ENCODE peak calls at places on chromosome 22, in ten cellular contexts. S is PC-3; R is CD8-positive, alpha-beta T cell; N is pancreas; U is lung; W is spleen; D is HCT116; M is stomach; O is A549; F is tibial nerve. B is an unnamed sample.

GRCh38 chr22:34761111-34761510 is 304.8 kb upstream of the ISX start:
- DNase-seq in S (no peak), R (no peak), N (no peak), U (no peak), W (no peak), D (no peak), M (no peak), O (no peak), F (no peak), B (peak)

GRCh38 chr22:35959121-35959800 is 69.4 kb downstream of the RBFOX2 start:
- DNase-seq in S (no peak), R (no peak), N (no peak), U (no peak), W (no peak), D (no peak), M (no peak), O (no peak), F (no peak), B (no peak)

GRCh38 chr22:36332623-36333331 is 55.0 kb downstream of the MYH9 start:
- DNase-seq in S (peak), R (no peak), N (no peak), U (no peak), W (peak), D (no peak), M (peak), O (no peak), F (no peak), B (peak)

GRCh38 chr22:36244522-36245391 is 5.4 kb upstream of the APOL2 start:
- DNase-seq in S (no peak), R (no peak), N (no peak), U (no peak), W (no peak), D (no peak), M (no peak), O (no peak), F (peak), B (no peak)

GRCh38 chr22:29093030-29093429 is 20.2 kb downstream of the KREMEN1 start:
- DNase-seq in S (no peak), R (no peak), N (no peak), U (no peak), W (no peak), D (no peak), M (no peak), O (no peak), F (no peak), B (no peak)

GRCh38 chr22:27748355-27749168 is 53.0 kb downstream of the MN1 start:
- DNase-seq in S (no peak), R (no peak), N (no peak), U (no peak), W (peak), D (no peak), M (no peak), O (no peak), F (no peak), B (peak)

GRCh38 chr22:27581688-27582087 is 219.9 kb downstream of the MN1 start:
- DNase-seq in S (no peak), R (no peak), N (peak), U (peak), W (peak), D (no peak), M (peak), O (no peak), F (peak), B (no peak)

GRCh38 chr22:29011200-29011867 is 50.3 kb downstream of the C22orf31 start:
- DNase-seq in S (no peak), R (no peak), N (no peak), U (no peak), W (no peak), D (no peak), M (peak), O (no peak), F (no peak), B (no peak)

GRCh38 chr22:46064236-46064965 is 85.9 kb upstream of the PPARA start:
- DNase-seq in S (peak), R (no peak), N (peak), U (no peak), W (peak), D (no peak), M (peak), O (no peak), F (no peak), B (no peak)

GRCh38 chr22:26616650-26617049 is 1.2 kb downstream of the CRYBB1 start:
- DNase-seq in S (no peak), R (no peak), N (no peak), U (no peak), W (peak), D (no peak), M (no peak), O (no peak), F (no peak), B (no peak)

GRCh38 chr22:30435674-30436126 is 10.1 kb downstream of the MTFP1 start:
- DNase-seq in S (no peak), R (peak), N (no peak), U (no peak), W (peak), D (peak), M (peak), O (no peak), F (no peak), B (no peak)

GRCh38 chr22:43094085-43094484 is 4.9 kb upstream of the TTLL1 start:
- DNase-seq in S (peak), R (no peak), N (no peak), U (no peak), W (no peak), D (no peak), M (peak), O (no peak), F (no peak), B (no peak)
- TF ChIP-seq CTCF in S (peak), R (no peak), N (no peak), U (no peak), W (no peak), D (peak), M (no peak), O (no peak), F (no peak), B (no peak)

GRCh38 chr22:44583076-44583760 is 85.2 kb upstream of the RTL6 start:
- DNase-seq in S (peak), R (no peak), N (no peak), U (no peak), W (peak), D (no peak), M (no peak), O (peak), F (no peak), B (peak)

GRCh38 chr22:44585559-44586121 is 87.6 kb upstream of the RTL6 start:
- DNase-seq in S (no peak), R (no peak), N (no peak), U (no peak), W (peak), D (no peak), M (no peak), O (no peak), F (no peak), B (no peak)

GRCh38 chr22:44584256-44584902 is 86.3 kb upstream of the RTL6 start:
- DNase-seq in S (no peak), R (no peak), N (no peak), U (no peak), W (peak), D (no peak), M (no peak), O (no peak), F (no peak), B (no peak)

GRCh38 chr22:44582016-44582415 is 84.0 kb upstream of the RTL6 start:
- DNase-seq in S (no peak), R (no peak), N (no peak), U (no peak), W (peak), D (no peak), M (no peak), O (no peak), F (no peak), B (no peak)

GRCh38 chr22:44583854-44584253 is 85.8 kb upstream of the RTL6 start:
- DNase-seq in S (no peak), R (no peak), N (no peak), U (no peak), W (peak), D (no peak), M (no peak), O (no peak), F (no peak), B (no peak)
- H3K27ac ChIP-seq in S (no peak), R (no peak), N (no peak), U (no peak), W (no peak), D (no peak), M (no peak), O (no peak), F (no peak), B (no peak)

DNA sequence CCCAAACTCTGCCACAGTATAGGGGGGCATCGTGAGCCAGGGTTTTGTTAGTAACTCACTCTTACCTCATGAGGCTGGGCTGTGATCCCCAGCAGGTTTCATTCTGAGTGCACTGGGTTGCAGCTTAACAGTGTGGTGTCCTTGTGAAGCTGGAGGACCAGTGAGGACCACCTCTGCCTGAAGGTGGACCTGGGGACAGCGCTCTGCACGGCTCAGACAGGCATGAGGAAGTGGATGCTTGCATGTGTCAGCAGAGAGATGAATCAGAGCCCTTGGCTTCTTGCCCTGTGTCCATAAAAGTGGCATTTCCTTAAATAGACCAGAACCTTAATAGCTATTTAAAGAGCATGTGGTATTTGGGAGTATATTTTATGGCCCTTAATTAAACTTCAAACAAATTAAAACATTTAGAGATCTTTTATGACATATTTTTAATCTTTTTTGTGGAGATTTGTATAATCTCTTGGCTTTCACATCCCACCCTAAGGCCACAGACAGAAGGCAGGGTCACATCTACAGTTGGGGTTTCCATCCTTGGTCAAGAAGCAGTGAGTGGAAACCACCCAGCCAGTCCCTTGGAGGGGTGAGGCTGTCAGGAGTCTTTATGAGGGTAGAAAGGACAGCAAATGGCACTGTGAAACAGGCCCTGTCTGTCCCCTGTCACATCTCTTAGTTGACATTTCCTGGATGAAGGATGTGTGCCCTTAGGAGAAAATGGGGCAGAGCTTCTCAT is 24.8 kb upstream of the ADORA2A start:
- DNase-seq in S (peak), R (no peak), N (peak), U (peak), W (no peak), D (peak), M (peak), O (peak), F (peak), B (peak)
- TF ChIP-seq CTCF in S (no peak), R (no peak), N (no peak), U (no peak), W (no peak), D (no peak), M (no peak), O (no peak), F (no peak), B (no peak)

GRCh38 chr22:31627223-31627731 is 34.7 kb downstream of the PISD start:
- DNase-seq in S (no peak), R (no peak), N (no peak), U (no peak), W (peak), D (no peak), M (peak), O (no peak), F (no peak), B (no peak)
- H3K27ac ChIP-seq in S (no peak), R (peak), N (no peak), U (no peak), W (peak), D (no peak), M (peak), O (no peak), F (peak), B (peak)

GRCh38 chr22:20017622-20017958 is 967 bp upstream of the ARVCF start:
- DNase-seq in S (no peak), R (no peak), N (peak), U (no peak), W (peak), D (no peak), M (no peak), O (no peak), F (no peak), B (no peak)

GRCh38 chr22:20015187-20015625 is 1.4 kb downstream of the ARVCF start:
- DNase-seq in S (no peak), R (no peak), N (peak), U (no peak), W (peak), D (no peak), M (no peak), O (no peak), F (no peak), B (no peak)

GRCh38 chr22:20015971-20016733 is 471 bp downstream of the ARVCF start:
- DNase-seq in S (peak), R (no peak), N (peak), U (no peak), W (peak), D (no peak), M (peak), O (no peak), F (no peak), B (no peak)

GRCh38 chr22:20018001-20018400 is 1.4 kb upstream of the ARVCF start:
- DNase-seq in S (no peak), R (no peak), N (no peak), U (no peak), W (no peak), D (no peak), M (no peak), O (no peak), F (no peak), B (no peak)

DNA sequence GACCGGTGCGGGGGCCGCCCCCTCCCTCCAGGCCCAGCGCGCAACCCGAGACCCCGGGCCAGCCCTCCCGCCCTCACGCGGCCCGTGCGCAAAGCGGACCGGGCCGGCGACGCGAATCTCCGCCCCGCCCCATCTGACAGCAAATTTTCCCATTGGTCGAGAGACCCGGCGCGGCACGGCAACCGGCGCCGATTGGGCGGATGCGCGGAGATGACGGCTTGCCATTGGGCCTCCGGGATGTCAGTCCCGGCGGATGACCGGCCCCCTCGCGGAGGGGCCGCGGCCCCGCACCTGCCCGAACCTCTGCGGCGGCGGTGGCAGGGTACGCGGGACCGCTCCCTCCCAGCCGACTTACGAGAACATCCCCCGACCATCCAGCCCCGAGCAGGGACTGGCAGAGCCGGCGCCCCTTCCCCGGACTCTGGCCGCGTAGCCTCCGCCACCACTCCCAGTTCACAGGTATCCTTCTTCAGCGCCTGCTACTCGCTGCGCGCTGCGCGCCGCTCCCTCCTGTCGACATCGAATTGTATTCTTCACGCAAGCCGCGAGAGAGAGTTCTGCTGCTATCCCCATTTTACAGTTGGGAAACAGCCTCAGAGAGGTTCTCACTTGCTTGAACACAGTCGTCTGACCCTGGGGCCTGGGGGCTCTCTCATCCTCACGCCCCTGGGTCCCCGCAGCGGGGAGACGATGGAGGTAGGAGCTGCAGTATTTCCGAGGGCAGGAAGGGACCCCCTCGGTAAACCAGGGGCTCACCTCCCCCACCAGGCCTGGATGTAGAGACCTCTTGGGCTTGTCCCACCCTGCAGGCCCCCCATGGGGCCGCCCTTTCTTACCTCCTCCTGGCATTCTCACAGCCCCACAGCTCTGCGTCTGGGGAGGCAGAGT is at the start of gene ARVCF:
- DNase-seq in S (peak), R (peak), N (peak), U (peak), W (peak), D (peak), M (peak), O (peak), F (peak), B (peak)
- TF ChIP-seq CTCF in S (no peak), R (no peak), N (no peak), U (peak), W (peak), D (peak), M (no peak), O (no peak), F (peak), B (no peak)

GRCh38 chr22:38456841-38457699 is 2.1 kb upstream of the KCNJ4 start:
- DNase-seq in S (no peak), R (no peak), N (no peak), U (no peak), W (no peak), D (no peak), M (no peak), O (no peak), F (no peak), B (no peak)

GRCh38 chr22:38461057-38461413 is 6.0 kb upstream of the KCNJ4 start:
- DNase-seq in S (no peak), R (no peak), N (no peak), U (no peak), W (no peak), D (no peak), M (no peak), O (no peak), F (no peak), B (no peak)

GRCh38 chr22:38461414-38462081 is 6.3 kb upstream of the KDELR3 start:
- DNase-seq in S (peak), R (no peak), N (peak), U (peak), W (peak), D (peak), M (peak), O (peak), F (peak), B (peak)

GRCh38 chr22:38462960-38463784 is 4.7 kb upstream of the KDELR3 start:
- DNase-seq in S (no peak), R (no peak), N (no peak), U (no peak), W (peak), D (no peak), M (no peak), O (no peak), F (no peak), B (no peak)

DNA sequence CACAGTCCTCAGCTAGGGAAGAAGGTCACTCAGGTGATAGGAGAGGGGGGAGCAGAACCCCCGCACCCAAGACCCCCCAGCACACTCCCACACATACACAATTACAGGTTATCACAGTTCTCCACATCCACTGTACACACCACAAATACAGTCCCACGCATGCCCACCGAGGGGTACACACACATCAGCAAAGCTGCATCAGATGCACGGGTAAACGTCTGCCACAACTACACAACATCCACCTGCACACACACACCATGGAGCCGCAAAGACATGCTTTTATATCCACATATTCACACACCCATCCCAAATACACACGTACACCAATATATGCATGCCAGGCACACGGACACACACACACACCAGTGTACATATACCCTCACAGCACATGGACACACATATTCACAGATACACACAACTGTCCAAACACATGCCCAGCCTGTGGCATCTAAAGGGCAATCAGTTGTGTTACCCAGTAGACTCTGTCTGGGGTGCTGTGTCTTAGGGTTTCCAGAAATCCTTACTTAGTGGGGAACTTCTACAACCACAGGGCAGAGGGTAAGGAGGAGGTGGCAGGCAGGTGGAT is 5.5 kb upstream of the KCNJ4 start:
- DNase-seq in S (no peak), R (no peak), N (no peak), U (no peak), W (no peak), D (no peak), M (no peak), O (no peak), F (no peak), B (no peak)
- H3K27ac ChIP-seq in S (no peak), R (no peak), N (no peak), U (no peak), W (no peak), D (no peak), M (no peak), O (no peak), F (no peak), B (no peak)

GRCh38 chr22:22031183-22031560 is 48.6 kb upstream of the TOP3B start:
- DNase-seq in S (no peak), R (no peak), N (no peak), U (no peak), W (peak), D (no peak), M (no peak), O (no peak), F (no peak), B (no peak)

GRCh38 chr22:22032099-22032905 is 49.7 kb upstream of the TOP3B start:
- DNase-seq in S (no peak), R (no peak), N (no peak), U (no peak), W (no peak), D (no peak), M (no peak), O (no peak), F (no peak), B (no peak)

GRCh38 chr22:22032906-22033802 is 50.6 kb upstream of the TOP3B start:
- DNase-seq in S (no peak), R (no peak), N (no peak), U (no peak), W (no peak), D (no peak), M (no peak), O (no peak), F (no peak), B (no peak)

GRCh38 chr22:22031571-22031970 is 49.0 kb upstream of the TOP3B start:
- DNase-seq in S (no peak), R (no peak), N (no peak), U (no peak), W (no peak), D (no peak), M (no peak), O (no peak), F (no peak), B (no peak)

DNA sequence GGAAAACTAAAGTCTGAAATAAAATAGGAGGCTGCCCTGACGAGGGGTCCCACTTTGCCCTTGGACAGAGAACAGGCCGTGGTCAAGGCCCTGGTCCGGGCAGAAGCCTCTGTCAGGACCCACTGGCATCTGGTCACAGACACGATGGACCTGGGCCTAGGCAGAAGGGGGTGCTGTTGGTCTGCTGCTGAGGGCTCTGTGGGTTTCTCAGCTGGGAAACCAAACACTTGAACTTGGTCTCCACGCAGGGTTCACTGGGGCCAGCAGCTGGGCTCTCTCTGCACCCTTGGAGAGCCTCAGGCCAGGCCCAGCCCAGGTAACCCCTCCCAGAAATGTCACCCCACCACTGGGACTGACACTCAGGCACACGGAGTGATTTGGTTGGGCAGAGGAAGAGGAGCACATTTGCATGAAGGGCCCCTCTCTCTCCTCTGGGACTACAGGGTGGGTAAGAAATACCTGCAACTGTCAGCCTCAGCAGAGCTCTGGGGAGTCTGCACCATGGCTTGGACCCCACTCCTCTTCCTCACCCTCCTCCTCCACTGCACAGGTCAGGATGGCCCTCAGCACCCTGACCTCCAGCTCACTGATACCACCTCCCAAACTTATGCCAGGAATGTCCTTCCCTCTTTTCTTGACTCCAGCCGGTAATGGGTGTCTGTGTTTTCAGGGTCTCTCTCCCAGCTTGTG is 48.1 kb upstream of the TOP3B start:
- DNase-seq in S (no peak), R (no peak), N (no peak), U (no peak), W (peak), D (no peak), M (no peak), O (peak), F (peak), B (no peak)
- TF ChIP-seq CTCF in S (peak), R (no peak), N (no peak), U (no peak), W (no peak), D (peak), M (no peak), O (no peak), F (no peak), B (peak)

DNA sequence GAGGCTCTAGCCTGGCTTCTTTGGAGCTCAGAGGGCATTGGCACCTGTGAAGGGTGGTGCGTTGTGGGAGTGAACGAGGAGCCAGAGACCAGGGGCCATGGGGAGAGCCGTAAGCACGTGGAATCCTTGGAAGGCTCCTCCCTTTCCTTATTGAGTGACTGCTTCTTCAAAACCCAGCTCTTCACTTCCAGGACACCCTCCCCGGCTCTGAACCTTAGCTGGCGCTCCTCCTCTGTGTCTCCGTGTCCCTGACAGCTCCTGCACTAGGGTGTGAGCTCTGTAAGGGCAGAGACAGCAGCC is 26.3 kb downstream of the POLR3H start:
- DNase-seq in S (no peak), R (no peak), N (no peak), U (no peak), W (no peak), D (no peak), M (no peak), O (no peak), F (no peak), B (no peak)
- H3K27ac ChIP-seq in S (no peak), R (no peak), N (no peak), U (no peak), W (no peak), D (no peak), M (peak), O (no peak), F (peak), B (peak)